ENCODE peak calls at places on chromosomes 16 and 17, in four cellular contexts. X is nucleus accumbens; G is stimulated activated CD4-positive, alpha-beta T cell treated with anti-CD3 and anti-CD28 coated beads, Interleukin-1b, Interleukin-23, amount 100 ng/mL, for 1 hour; T is RWPE1. B is an unnamed sample.
A peak's percentile ranks its signal among the peaks of the same experiment; 100 is the strongest.

GRCh38 chr16:85553436-85554113 is 59.5 kb upstream of the GSE1 start:
- DNase-seq in X (no peak), G (peak; percentile 21), T (peak; percentile 42), B (no peak)

GRCh38 chr17:49316889-49317288 is 45.2 kb downstream of the ZNF652 start:
- DNase-seq in X (no peak), G (no peak), T (no peak), B (peak; percentile 11)

GRCh38 chr17:77429985-77430752 is 289.4 kb downstream of the SEC14L1 start:
- DNase-seq in X (no peak), G (peak; percentile 81), T (no peak), B (peak; percentile 80)

GRCh38 chr16:8537691-8538342 is 52.5 kb downstream of the TMEM114 start:
- DNase-seq in X (no peak), G (no peak), T (no peak), B (no peak)

GRCh38 chr17:37388266-37388665 is 12.5 kb downstream of the C17orf78 start:
- DNase-seq in X (no peak), G (no peak), T (no peak), B (no peak)

GRCh38 chr17:35046740-35047283 is 16.7 kb downstream of the RFFL start:
- DNase-seq in X (peak; percentile 9), G (peak; percentile 23), T (peak; percentile 32), B (peak; percentile 73)

GRCh38 chr17:45149037-45149668 is 878 bp downstream of the HEXIM1 start:
- DNase-seq in X (peak; percentile 46), G (peak; percentile 38), T (no peak), B (peak; percentile 87)

GRCh38 chr17:1147664-1148063 is 32.1 kb downstream of the ABR start:
- DNase-seq in X (no peak), G (no peak), T (peak; percentile 64), B (no peak)

GRCh38 chr16:11016524-11016988 is 72.2 kb downstream of the CLEC16A start:
- DNase-seq in X (no peak), G (no peak), T (no peak), B (no peak)

GRCh38 chr17:74490716-74491115 is 24.3 kb downstream of the CD300A start:
- DNase-seq in X (no peak), G (no peak), T (no peak), B (no peak)

GRCh38 chr17:81349397-81350319 is 45.6 kb upstream of the BAHCC1 start:
- DNase-seq in X (no peak), G (no peak), T (peak; percentile 77), B (no peak)

GRCh38 chr17:80491478-80492342 is 15.3 kb upstream of the NPTX1 start:
- DNase-seq in X (no peak), G (no peak), T (no peak), B (no peak)

GRCh38 chr17:38921756-38922411 is 3.5 kb upstream of the LASP1NB start:
- DNase-seq in X (no peak), G (no peak), T (no peak), B (peak; percentile 25)

GRCh38 chr16:3819741-3820724 is 60.5 kb downstream of the CREBBP start:
- DNase-seq in X (no peak), G (no peak), T (peak; percentile 82), B (peak; percentile 45)

B was measured in pons.